ENCODE peak calls at places on chromosomes 4 and X, in six cellular contexts. J is choroid plexus epithelial cell, B is fibroblast of lung, X is stomach, V is right atrium auricular region, Y is breast epithelium. P is an unnamed sample.

GRCh38 chr4:173257732-173258717 is 76.1 kb downstream of the HMGB2 start:
- DNase-seq in J (peak; percentile 88), B (peak; percentile 61), X (peak; percentile 55), V (no peak), Y (peak; percentile 28), P (peak; percentile 74)

GRCh38 chr4:75769044-75769443 is 44.7 kb downstream of the USO1 start:
- DNase-seq in J (peak; percentile 36), B (peak; percentile 44), X (no peak), V (no peak), Y (no peak), P (no peak)

GRCh38 chr4:21248336-21248735 is 548.1 kb downstream of the PACRGL start:
- DNase-seq in J (no peak), B (no peak), X (no peak), V (no peak), Y (no peak), P (no peak)

GRCh38 chr4:55125087-55125721 is at the start of gene KDR:
- DNase-seq in J (peak; percentile 62), B (peak; percentile 41), X (peak; percentile 46), V (no peak), Y (peak; percentile 23), P (peak; percentile 56)

GRCh38 chr4:62161446-62161845 is 961.3 kb downstream of the ADGRL3 start:
- DNase-seq in J (no peak), B (no peak), X (no peak), V (no peak), Y (no peak), P (no peak)

GRCh38 chrX:39850630-39851152 is 247.1 kb downstream of the BCOR start:
- DNase-seq in J (peak; percentile 75), B (peak; percentile 46), X (no peak), V (no peak), Y (no peak), P (peak; percentile 54)

GRCh38 chr4:113540859-113541258 is 220.7 kb downstream of the CAMK2D start:
- DNase-seq in J (peak; percentile 29), B (peak; percentile 40), X (no peak), V (no peak), Y (no peak), P (peak; percentile 42)

GRCh38 chr4:947491-947971 is 15.3 kb downstream of the TMEM175 start:
- DNase-seq in J (no peak), B (no peak), X (no peak), V (no peak), Y (no peak), P (no peak)

GRCh38 chr4:35105486-35105885 is 1138.8 kb downstream of the ARAP2 start:
- DNase-seq in J (no peak), B (no peak), X (no peak), V (no peak), Y (no peak), P (no peak)

GRCh38 chrX:12080265-12080664 is 58.0 kb upstream of the FRMPD4 start:
- DNase-seq in J (peak; percentile 59), B (peak; percentile 23), X (no peak), V (no peak), Y (no peak), P (peak; percentile 26)

GRCh38 chr4:38371391-38371851 is 292.6 kb upstream of the KLF3 start:
- DNase-seq in J (peak; percentile 30), B (peak; percentile 94), X (no peak), V (no peak), Y (no peak), P (peak; percentile 82)

GRCh38 chrX:3549442-3549875 is 164.0 kb downstream of the PRKX start:
- DNase-seq in J (peak; percentile 35), B (no peak), X (no peak), V (no peak), Y (no peak), P (peak; percentile 7)

GRCh38 chr4:80221161-80221560 is 23.9 kb downstream of the PRDM8 start:
- DNase-seq in J (peak; percentile 55), B (peak; percentile 24), X (no peak), V (no peak), Y (no peak), P (peak; percentile 59)

GRCh38 chrX:45872480-45872879 is 671.8 kb upstream of the DIPK2B start:
- DNase-seq in J (no peak), B (no peak), X (no peak), V (no peak), Y (no peak), P (no peak)

GRCh38 chr4:73650255-73650654 is 30.0 kb upstream of the RASSF6 start:
- DNase-seq in J (no peak), B (no peak), X (no peak), V (no peak), Y (no peak), P (no peak)

GRCh38 chr4:147546341-147546740 is 65.4 kb downstream of the EDNRA start:
- DNase-seq in J (peak; percentile 95), B (peak; percentile 96), X (no peak), V (no peak), Y (no peak), P (peak; percentile 96)

GRCh38 chr4:32393806-32394205 is 1673.6 kb downstream of the PCDH7 start:
- DNase-seq in J (no peak), B (no peak), X (no peak), V (no peak), Y (no peak), P (no peak)

GRCh38 chrX:146396409-146396808 is 413.2 kb upstream of the CXorf51B start:
- DNase-seq in J (no peak), B (no peak), X (no peak), V (no peak), Y (no peak), P (no peak)

DNA sequence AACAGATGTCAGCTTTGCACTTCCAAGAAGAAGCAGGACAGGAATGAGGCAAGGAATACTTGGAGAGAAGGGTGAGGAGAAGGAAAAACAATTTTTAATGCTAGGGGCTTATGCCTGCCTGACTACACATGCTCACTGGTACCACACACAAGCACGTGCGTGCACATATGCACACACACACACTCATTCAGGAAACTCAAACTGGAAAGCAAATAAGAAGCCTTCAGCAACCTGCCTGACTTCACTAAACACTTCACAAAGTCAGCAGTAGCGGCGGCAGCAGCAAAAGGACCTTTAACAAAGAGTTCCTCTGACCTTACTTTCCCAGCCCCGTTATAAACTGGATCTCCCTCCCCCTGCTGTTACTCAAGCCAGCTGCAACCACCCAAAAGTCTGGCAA is 3.4 kb downstream of the ZDHHC9 start:
- DNase-seq in J (no peak), B (no peak), X (no peak), V (no peak), Y (no peak), P (no peak)
- H3K4me3 ChIP-seq in J (no peak overlapping the region), B (no peak overlapping the region), X (no peak overlapping the region), V (no peak overlapping the region), Y (peak overlapping the region; percentile 15), P (no peak overlapping the region)

GRCh38 chrX:131895807-131896206 is 127.3 kb upstream of the STK26 start:
- DNase-seq in J (no peak), B (no peak), X (no peak), V (no peak), Y (no peak), P (no peak)
- TF ChIP-seq CTCF in J (no peak), B (no peak), X (no peak), V (no peak), Y (no peak), P (no peak)

DNA sequence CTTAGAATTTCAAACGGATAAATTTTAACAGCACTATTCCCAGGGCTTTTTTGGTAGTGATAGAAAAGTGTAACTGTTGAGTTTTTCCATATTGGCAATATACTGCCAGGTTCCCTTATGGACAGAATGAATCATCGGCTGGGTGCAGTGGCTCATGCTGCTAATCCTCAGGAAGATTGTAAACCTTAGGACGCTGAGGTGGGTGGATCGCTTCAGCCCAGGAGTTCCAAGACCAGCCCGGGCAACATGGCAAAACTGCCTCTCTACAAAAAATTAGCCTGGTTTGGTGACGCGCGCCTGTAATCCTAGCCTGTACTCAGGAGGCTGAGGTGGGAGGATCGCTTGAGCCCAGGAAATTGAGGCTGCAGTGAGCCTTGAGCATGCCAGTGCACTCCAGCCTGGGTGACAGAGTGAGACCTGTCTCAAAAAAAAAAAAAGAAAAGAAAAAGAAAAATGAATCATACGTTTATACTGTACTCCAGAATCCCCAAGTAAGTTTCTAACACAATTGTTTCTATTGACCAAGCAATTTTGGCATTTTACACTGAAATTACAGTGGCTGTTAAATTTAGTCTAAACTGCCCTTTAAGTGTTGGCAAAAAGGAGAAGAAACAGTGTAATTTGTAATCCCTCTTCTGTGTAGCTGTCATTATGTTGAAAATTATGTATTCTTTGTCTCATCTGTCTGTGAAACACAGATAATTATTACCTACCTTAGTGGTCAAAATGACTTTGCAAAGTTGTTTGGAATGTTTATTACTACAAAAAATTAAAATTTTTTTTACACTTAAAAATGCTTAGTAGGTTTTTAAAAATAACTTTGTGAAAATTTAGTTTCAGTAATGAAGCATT is 1.8 kb downstream of the SLC30A9 start:
- DNase-seq in J (no peak), B (peak; percentile 44), X (no peak), V (no peak), Y (no peak), P (no peak)
- H3K4me3 ChIP-seq in J (no peak overlapping the region), B (no peak overlapping the region), X (no peak overlapping the region), V (no peak overlapping the region), Y (no peak overlapping the region), P (no peak overlapping the region)

GRCh38 chr4:154854362-154854761 is 73.3 kb downstream of the RBM46 start:
- DNase-seq in J (peak; percentile 10), B (no peak), X (no peak), V (no peak), Y (no peak), P (no peak)
- TF ChIP-seq CTCF in J (peak; percentile 10), B (no peak), X (no peak), V (peak; percentile 58), Y (no peak), P (peak; percentile 6)

GRCh38 chrX:132488092-132488749 is 617 bp downstream of the MBNL3 start:
- DNase-seq in J (peak; percentile 37), B (peak; percentile 19), X (no peak), V (no peak), Y (no peak), P (peak; percentile 21)

GRCh38 chrX:132488819-132489255 is at the start of gene MBNL3:
- DNase-seq in J (peak; percentile 34), B (peak; percentile 40), X (peak; percentile 59), V (peak; percentile 61), Y (peak; percentile 26), P (peak; percentile 46)

GRCh38 chrX:132491191-132491590 is 2.4 kb upstream of the MBNL3 start:
- DNase-seq in J (no peak), B (no peak), X (no peak), V (no peak), Y (no peak), P (no peak)

GRCh38 chrX:132489256-132490085 is 633 bp upstream of the MBNL3 start:
- DNase-seq in J (peak; percentile 26), B (peak; percentile 30), X (peak; percentile 78), V (peak; percentile 61), Y (peak; percentile 27), P (peak; percentile 29)

GRCh38 chrX:132490086-132490419 is 1.2 kb upstream of the MBNL3 start:
- DNase-seq in J (no peak), B (no peak), X (no peak), V (no peak), Y (no peak), P (no peak)
- H3K4me3 ChIP-seq in J (peak overlapping the region; percentile 65), B (peak overlapping the region; percentile 57), X (peak overlapping the region; percentile 53), V (peak overlapping the region; percentile 60), Y (peak overlapping the region; percentile 53), P (peak overlapping the region; percentile 40)

GRCh38 chr4:47490550-47490949 is 5.5 kb downstream of the ATP10D start:
- DNase-seq in J (peak; percentile 62), B (peak; percentile 58), X (no peak), V (no peak), Y (no peak), P (peak; percentile 31)
- TF ChIP-seq CTCF in J (peak; percentile 61), B (peak; percentile 33), X (no peak), V (peak; percentile 50), Y (peak; percentile 24), P (peak; percentile 50)

GRCh38 chr4:139301143-139301820 is at the start of gene NAA15:
- DNase-seq in J (peak; percentile 98), B (peak; percentile 97), X (peak; percentile 98), V (peak; percentile 98), Y (peak; percentile 96), P (peak; percentile 98)
- H3K4me3 ChIP-seq in J (peak within 1 kb of the TSS; percentile 98), B (peak within 1 kb of the TSS; percentile 100), X (peak within 1 kb of the TSS; percentile 82), V (peak within 1 kb of the TSS; percentile 80), Y (peak within 1 kb of the TSS; percentile 80), P (peak within 1 kb of the TSS; percentile 95)

GRCh38 chr4:4519296-4519898 is 22.5 kb downstream of the STX18 start:
- DNase-seq in J (peak; percentile 63), B (no peak), X (no peak), V (no peak), Y (no peak), P (peak; percentile 40)
- TF ChIP-seq CTCF in J (peak; percentile 76), B (peak; percentile 65), X (no peak), V (peak; percentile 58), Y (peak; percentile 33), P (peak; percentile 77)